ENCODE peak calls at places on chromosomes 13 and 19, in nine cellular contexts. One of them, this sample, is unnamed.

GRCh38 chr19:2215281-2215751 is 20.8 kb downstream of the PLEKHJ1 start:
- DNase-seq in cardiac muscle cell: no peak
- DNase-seq in IMR-90: no peak
- DNase-seq in fibroblast of mammary gland: no peak
- DNase-seq in kidney epithelial cell: no peak
- DNase-seq in suprapubic skin: no peak
- DNase-seq in endothelial cell: no peak
- DNase-seq in fibroblast of the aortic adventitia: no peak
- DNase-seq in K562: no peak
- DNase-seq in this sample: no peak

GRCh38 chr19:50969413-50969760 is at the start of gene KLK6:
- DNase-seq in cardiac muscle cell: no peak
- DNase-seq in IMR-90: no peak
- DNase-seq in fibroblast of mammary gland: no peak
- DNase-seq in kidney epithelial cell: no peak
- DNase-seq in suprapubic skin: no peak
- DNase-seq in endothelial cell: no peak
- DNase-seq in fibroblast of the aortic adventitia: no peak
- DNase-seq in K562: no peak
- DNase-seq in this sample: no peak

GRCh38 chr13:38369058-38369457 is 19.4 kb downstream of the UFM1 start:
- DNase-seq in cardiac muscle cell: no peak
- DNase-seq in IMR-90: no peak
- DNase-seq in fibroblast of mammary gland: no peak
- DNase-seq in kidney epithelial cell: no peak
- DNase-seq in suprapubic skin: no peak
- DNase-seq in endothelial cell: no peak
- DNase-seq in fibroblast of the aortic adventitia: no peak
- DNase-seq in K562: no peak
- DNase-seq in this sample: no peak

GRCh38 chr13:34030782-34031181 is 212.8 kb downstream of the RFC3 start:
- DNase-seq in cardiac muscle cell: no peak
- DNase-seq in IMR-90: no peak
- DNase-seq in fibroblast of mammary gland: no peak
- DNase-seq in kidney epithelial cell: no peak
- DNase-seq in suprapubic skin: no peak
- DNase-seq in endothelial cell: no peak
- DNase-seq in fibroblast of the aortic adventitia: no peak
- DNase-seq in K562: no peak
- DNase-seq in this sample: no peak

GRCh38 chr19:38400361-38400760 is 2.5 kb upstream of the FAM98C start:
- DNase-seq in cardiac muscle cell: no peak
- DNase-seq in IMR-90: no peak
- DNase-seq in fibroblast of mammary gland: no peak
- DNase-seq in kidney epithelial cell: no peak
- DNase-seq in suprapubic skin: no peak
- DNase-seq in endothelial cell: no peak
- DNase-seq in fibroblast of the aortic adventitia: no peak
- DNase-seq in K562: no peak
- DNase-seq in this sample: no peak

GRCh38 chr19:27971071-27971470 is 1241.9 kb downstream of the UQCRFS1 start:
- DNase-seq in cardiac muscle cell: peak
- DNase-seq in IMR-90: no peak
- DNase-seq in fibroblast of mammary gland: no peak
- DNase-seq in kidney epithelial cell: peak
- DNase-seq in suprapubic skin: no peak
- DNase-seq in endothelial cell: no peak
- DNase-seq in fibroblast of the aortic adventitia: peak
- DNase-seq in K562: no peak
- DNase-seq in this sample: no peak

GRCh38 chr19:35861640-35862160 is 5.0 kb downstream of the KIRREL2 start:
- DNase-seq in cardiac muscle cell: no peak
- DNase-seq in IMR-90: no peak
- DNase-seq in fibroblast of mammary gland: no peak
- DNase-seq in kidney epithelial cell: no peak
- DNase-seq in suprapubic skin: no peak
- DNase-seq in endothelial cell: no peak
- DNase-seq in fibroblast of the aortic adventitia: no peak
- DNase-seq in K562: no peak
- DNase-seq in this sample: no peak

GRCh38 chr13:25738342-25738771 is 313.5 kb downstream of the SHISA2 start:
- DNase-seq in cardiac muscle cell: peak
- DNase-seq in IMR-90: no peak
- DNase-seq in fibroblast of mammary gland: no peak
- DNase-seq in kidney epithelial cell: peak
- DNase-seq in suprapubic skin: no peak
- DNase-seq in endothelial cell: no peak
- DNase-seq in fibroblast of the aortic adventitia: peak
- DNase-seq in K562: no peak
- DNase-seq in this sample: no peak

GRCh38 chr13:46640843-46641242 is 87.9 kb downstream of the LRCH1 start:
- DNase-seq in cardiac muscle cell: no peak
- DNase-seq in IMR-90: peak
- DNase-seq in fibroblast of mammary gland: peak
- DNase-seq in kidney epithelial cell: no peak
- DNase-seq in suprapubic skin: no peak
- DNase-seq in endothelial cell: no peak
- DNase-seq in fibroblast of the aortic adventitia: peak
- DNase-seq in K562: no peak
- DNase-seq in this sample: no peak

GRCh38 chr13:111219306-111219705 is 101.1 kb upstream of the TEX29 start:
- DNase-seq in cardiac muscle cell: no peak
- DNase-seq in IMR-90: peak
- DNase-seq in fibroblast of mammary gland: peak
- DNase-seq in kidney epithelial cell: peak
- DNase-seq in suprapubic skin: no peak
- DNase-seq in endothelial cell: no peak
- DNase-seq in fibroblast of the aortic adventitia: peak
- DNase-seq in K562: no peak
- DNase-seq in this sample: no peak

GRCh38 chr19:35622750-35623149 is 6.1 kb upstream of the RBM42 start:
- DNase-seq in cardiac muscle cell: no peak
- DNase-seq in IMR-90: no peak
- DNase-seq in fibroblast of mammary gland: no peak
- DNase-seq in kidney epithelial cell: no peak
- DNase-seq in suprapubic skin: no peak
- DNase-seq in endothelial cell: no peak
- DNase-seq in fibroblast of the aortic adventitia: no peak
- DNase-seq in K562: no peak
- DNase-seq in this sample: no peak

GRCh38 chr19:49497047-49497789 is 984 bp downstream of the RPS11 start:
- DNase-seq in cardiac muscle cell: peak
- DNase-seq in IMR-90: peak
- DNase-seq in fibroblast of mammary gland: peak
- DNase-seq in kidney epithelial cell: no peak
- DNase-seq in suprapubic skin: peak
- DNase-seq in endothelial cell: no peak
- DNase-seq in fibroblast of the aortic adventitia: peak
- DNase-seq in K562: peak
- DNase-seq in this sample: peak

GRCh38 chr13:61950828-61951227 is 535.2 kb upstream of the PCDH20 start:
- DNase-seq in cardiac muscle cell: no peak
- DNase-seq in IMR-90: no peak
- DNase-seq in fibroblast of mammary gland: no peak
- DNase-seq in kidney epithelial cell: no peak
- DNase-seq in suprapubic skin: no peak
- DNase-seq in endothelial cell: no peak
- DNase-seq in fibroblast of the aortic adventitia: no peak
- DNase-seq in K562: no peak
- DNase-seq in this sample: no peak

GRCh38 chr13:113877149-113877990 is 13.5 kb upstream of the GAS6 start:
- DNase-seq in cardiac muscle cell: no peak
- DNase-seq in IMR-90: no peak
- DNase-seq in fibroblast of mammary gland: no peak
- DNase-seq in kidney epithelial cell: no peak
- DNase-seq in suprapubic skin: no peak
- DNase-seq in endothelial cell: no peak
- DNase-seq in fibroblast of the aortic adventitia: no peak
- DNase-seq in K562: no peak
- DNase-seq in this sample: peak

GRCh38 chr13:34971473-34971872 is 29.4 kb downstream of the NBEA start:
- DNase-seq in cardiac muscle cell: no peak
- DNase-seq in IMR-90: no peak
- DNase-seq in fibroblast of mammary gland: no peak
- DNase-seq in kidney epithelial cell: no peak
- DNase-seq in suprapubic skin: no peak
- DNase-seq in endothelial cell: no peak
- DNase-seq in fibroblast of the aortic adventitia: no peak
- DNase-seq in K562: no peak
- DNase-seq in this sample: no peak

GRCh38 chr19:13492128-13492527 is 14.2 kb downstream of the CACNA1A start:
- DNase-seq in cardiac muscle cell: no peak
- DNase-seq in IMR-90: peak
- DNase-seq in fibroblast of mammary gland: peak
- DNase-seq in kidney epithelial cell: no peak
- DNase-seq in suprapubic skin: no peak
- DNase-seq in endothelial cell: no peak
- DNase-seq in fibroblast of the aortic adventitia: peak
- DNase-seq in K562: no peak
- DNase-seq in this sample: no peak
- TF ChIP-seq CTCF in cardiac muscle cell: no peak
- TF ChIP-seq CTCF in IMR-90: no peak
- TF ChIP-seq CTCF in fibroblast of mammary gland: no peak
- TF ChIP-seq CTCF in kidney epithelial cell: no peak
- TF ChIP-seq CTCF in suprapubic skin: no peak
- TF ChIP-seq CTCF in endothelial cell: no peak
- TF ChIP-seq CTCF in fibroblast of the aortic adventitia: no peak
- TF ChIP-seq CTCF in K562: no peak
- TF ChIP-seq CTCF in this sample: no peak

GRCh38 chr13:49435992-49436391 is 7.9 kb downstream of the CAB39L start:
- DNase-seq in cardiac muscle cell: no peak
- DNase-seq in IMR-90: peak
- DNase-seq in fibroblast of mammary gland: peak
- DNase-seq in kidney epithelial cell: no peak
- DNase-seq in suprapubic skin: no peak
- DNase-seq in endothelial cell: no peak
- DNase-seq in fibroblast of the aortic adventitia: peak
- DNase-seq in K562: no peak
- DNase-seq in this sample: no peak

GRCh38 chr13:49437705-49438104 is 6.2 kb downstream of the CAB39L start:
- DNase-seq in cardiac muscle cell: no peak
- DNase-seq in IMR-90: no peak
- DNase-seq in fibroblast of mammary gland: no peak
- DNase-seq in kidney epithelial cell: no peak
- DNase-seq in suprapubic skin: no peak
- DNase-seq in endothelial cell: no peak
- DNase-seq in fibroblast of the aortic adventitia: no peak
- DNase-seq in K562: no peak
- DNase-seq in this sample: no peak

GRCh38 chr13:49439609-49440008 is 4.3 kb downstream of the CAB39L start:
- DNase-seq in cardiac muscle cell: no peak
- DNase-seq in IMR-90: no peak
- DNase-seq in fibroblast of mammary gland: no peak
- DNase-seq in kidney epithelial cell: no peak
- DNase-seq in suprapubic skin: no peak
- DNase-seq in endothelial cell: no peak
- DNase-seq in fibroblast of the aortic adventitia: no peak
- DNase-seq in K562: no peak
- DNase-seq in this sample: no peak

GRCh38 chr13:49441312-49441711 is 2.6 kb downstream of the CAB39L start:
- DNase-seq in cardiac muscle cell: no peak
- DNase-seq in IMR-90: no peak
- DNase-seq in fibroblast of mammary gland: no peak
- DNase-seq in kidney epithelial cell: no peak
- DNase-seq in suprapubic skin: no peak
- DNase-seq in endothelial cell: no peak
- DNase-seq in fibroblast of the aortic adventitia: no peak
- DNase-seq in K562: no peak
- DNase-seq in this sample: no peak

DNA sequence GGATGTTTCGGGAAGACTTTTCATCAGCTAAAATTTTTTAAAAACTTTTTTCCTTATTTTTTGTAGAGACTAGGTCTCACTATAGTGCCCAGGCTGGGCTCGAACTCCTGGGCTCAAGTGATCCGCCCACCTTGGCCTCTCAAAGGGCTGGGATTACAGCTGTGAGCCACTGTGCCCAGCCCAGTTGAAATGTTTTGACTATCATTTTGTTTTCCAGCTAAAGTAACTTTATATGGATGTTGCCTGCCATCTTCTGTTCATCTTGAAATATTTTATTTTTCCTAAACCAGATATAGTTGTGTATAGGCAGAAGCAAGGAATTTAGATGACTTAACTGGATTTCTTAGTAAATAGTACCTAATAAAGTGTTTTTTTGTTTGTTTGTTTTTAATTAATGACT is 7.0 kb downstream of the CAB39L start:
- DNase-seq in cardiac muscle cell: peak
- DNase-seq in IMR-90: peak
- DNase-seq in fibroblast of mammary gland: peak
- DNase-seq in kidney epithelial cell: no peak
- DNase-seq in suprapubic skin: no peak
- DNase-seq in endothelial cell: no peak
- DNase-seq in fibroblast of the aortic adventitia: peak
- DNase-seq in K562: no peak
- DNase-seq in this sample: no peak
- TF ChIP-seq CTCF in cardiac muscle cell: no peak
- TF ChIP-seq CTCF in IMR-90: peak
- TF ChIP-seq CTCF in fibroblast of mammary gland: peak
- TF ChIP-seq CTCF in kidney epithelial cell: peak
- TF ChIP-seq CTCF in suprapubic skin: no peak
- TF ChIP-seq CTCF in endothelial cell: no peak
- TF ChIP-seq CTCF in fibroblast of the aortic adventitia: no peak
- TF ChIP-seq CTCF in K562: no peak
- TF ChIP-seq CTCF in this sample: no peak

GRCh38 chr13:55517312-55517711 is 1623.4 kb upstream of the PRR20A start:
- DNase-seq in cardiac muscle cell: no peak
- DNase-seq in IMR-90: no peak
- DNase-seq in fibroblast of mammary gland: no peak
- DNase-seq in kidney epithelial cell: no peak
- DNase-seq in suprapubic skin: no peak
- DNase-seq in endothelial cell: peak
- DNase-seq in fibroblast of the aortic adventitia: no peak
- DNase-seq in K562: no peak
- DNase-seq in this sample: no peak
- TF ChIP-seq CTCF in cardiac muscle cell: no peak
- TF ChIP-seq CTCF in IMR-90: no peak
- TF ChIP-seq CTCF in fibroblast of mammary gland: peak
- TF ChIP-seq CTCF in kidney epithelial cell: peak
- TF ChIP-seq CTCF in suprapubic skin: no peak
- TF ChIP-seq CTCF in endothelial cell: peak
- TF ChIP-seq CTCF in fibroblast of the aortic adventitia: no peak
- TF ChIP-seq CTCF in K562: no peak
- TF ChIP-seq CTCF in this sample: no peak

DNA sequence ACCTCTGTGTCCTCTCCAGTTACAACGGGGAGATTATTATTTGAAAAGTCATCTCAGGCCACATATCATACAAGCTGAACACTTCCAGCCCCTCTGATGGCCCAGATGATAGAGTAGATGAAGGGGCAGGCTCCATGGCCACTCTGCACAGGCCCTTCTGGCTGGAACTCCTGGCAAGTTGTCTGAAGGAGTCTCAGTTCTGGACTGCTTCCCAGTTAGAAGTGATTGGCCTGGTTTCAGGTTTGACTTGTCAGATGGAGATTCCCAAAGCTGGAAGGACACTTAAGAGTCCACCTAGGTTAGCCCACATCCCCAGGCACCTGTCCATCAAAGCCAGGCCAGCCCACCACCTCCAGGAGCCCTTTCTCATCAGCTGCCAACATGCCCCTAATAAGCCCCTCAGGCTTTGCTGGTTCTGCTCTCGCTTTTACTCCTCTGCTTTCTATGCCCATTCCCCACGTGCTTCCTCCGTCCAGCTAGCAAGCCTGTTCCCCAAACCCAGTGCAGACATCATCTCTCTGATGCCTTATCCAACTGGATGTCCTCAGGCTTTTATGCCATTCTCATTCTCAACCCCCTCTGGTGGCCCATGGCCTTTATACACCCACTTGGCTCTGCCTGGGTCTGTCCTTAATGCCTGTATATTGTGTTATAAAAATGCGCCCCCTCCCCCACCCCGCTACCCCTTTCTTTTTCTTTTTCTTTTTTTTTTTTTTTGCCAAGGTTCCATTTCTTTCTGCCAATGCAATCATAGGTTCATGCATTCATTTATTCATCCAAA is 56.5 kb downstream of the HSPH1 start:
- DNase-seq in cardiac muscle cell: no peak
- DNase-seq in IMR-90: peak
- DNase-seq in fibroblast of mammary gland: peak
- DNase-seq in kidney epithelial cell: no peak
- DNase-seq in suprapubic skin: no peak
- DNase-seq in endothelial cell: peak
- DNase-seq in fibroblast of the aortic adventitia: peak
- DNase-seq in K562: no peak
- DNase-seq in this sample: no peak
- TF ChIP-seq CTCF in cardiac muscle cell: no peak
- TF ChIP-seq CTCF in IMR-90: no peak
- TF ChIP-seq CTCF in fibroblast of mammary gland: no peak
- TF ChIP-seq CTCF in kidney epithelial cell: no peak
- TF ChIP-seq CTCF in suprapubic skin: no peak
- TF ChIP-seq CTCF in endothelial cell: peak
- TF ChIP-seq CTCF in fibroblast of the aortic adventitia: no peak
- TF ChIP-seq CTCF in K562: no peak
- TF ChIP-seq CTCF in this sample: no peak

This sample was measured in GM13976.